ENCODE peak calls at places on chromosome 18, in five cellular contexts. One of them, this sample, is unnamed.

GRCh38 chr18:36194719-36195315 is 7.5 kb downstream of the MOCOS start:
- DNase-seq in GM23338: no peak
- DNase-seq in keratinocyte: no peak
- DNase-seq in PC-9: no peak
- DNase-seq in fibroblast of lung: no peak
- DNase-seq in this sample: no peak

GRCh38 chr18:78809845-78810244 is 169.8 kb upstream of the SALL3 start:
- DNase-seq in keratinocyte: no peak
- DNase-seq in GM23338: no peak
- DNase-seq in fibroblast of lung: no peak
- DNase-seq in PC-9: no peak
- DNase-seq in this sample: no peak

GRCh38 chr18:23336072-23336471 is 117.0 kb upstream of the RIOK3 start:
- DNase-seq in fibroblast of lung: no peak
- DNase-seq in GM23338: no peak
- DNase-seq in PC-9: no peak
- DNase-seq in keratinocyte: no peak
- DNase-seq in this sample: no peak

GRCh38 chr18:50429207-50429948 is 54.5 kb downstream of the SKA1 start:
- DNase-seq in GM23338: peak; percentile 76
- DNase-seq in PC-9: no peak
- DNase-seq in keratinocyte: no peak
- DNase-seq in fibroblast of lung: no peak
- DNase-seq in this sample: peak; percentile 52

GRCh38 chr18:3824101-3824500 is 374.1 kb downstream of the TGIF1 start:
- DNase-seq in GM23338: no peak
- DNase-seq in PC-9: no peak
- DNase-seq in fibroblast of lung: no peak
- DNase-seq in keratinocyte: no peak
- DNase-seq in this sample: no peak

GRCh38 chr18:8705280-8705940 is at the start of gene MTCL1:
- DNase-seq in keratinocyte: no peak
- DNase-seq in PC-9: peak; percentile 38
- DNase-seq in GM23338: peak; percentile 55
- DNase-seq in fibroblast of lung: peak; percentile 56
- DNase-seq in this sample: peak; percentile 67

GRCh38 chr18:3151379-3152264 is 68.1 kb downstream of the MYOM1 start:
- DNase-seq in GM23338: peak; percentile 82
- DNase-seq in fibroblast of lung: peak; percentile 20
- DNase-seq in keratinocyte: no peak
- DNase-seq in PC-9: no peak
- DNase-seq in this sample: peak; percentile 36

GRCh38 chr18:76592981-76593381 is 97.9 kb upstream of the ZNF516 start:
- DNase-seq in GM23338: peak; percentile 50
- DNase-seq in keratinocyte: no peak
- DNase-seq in fibroblast of lung: no peak
- DNase-seq in PC-9: no peak
- DNase-seq in this sample: no peak

GRCh38 chr18:48879008-48879431 is 71.7 kb downstream of the SMAD7 start:
- DNase-seq in GM23338: peak; percentile 64
- DNase-seq in PC-9: peak; percentile 86
- DNase-seq in fibroblast of lung: no peak
- DNase-seq in keratinocyte: no peak
- DNase-seq in this sample: no peak

GRCh38 chr18:74528478-74528877 is 5.8 kb upstream of the CNDP1 start:
- DNase-seq in GM23338: no peak
- DNase-seq in fibroblast of lung: no peak
- DNase-seq in keratinocyte: no peak
- DNase-seq in PC-9: no peak
- DNase-seq in this sample: peak; percentile 62

GRCh38 chr18:9961031-9961430 is 47.2 kb downstream of the VAPA start:
- DNase-seq in GM23338: no peak
- DNase-seq in fibroblast of lung: peak; percentile 22
- DNase-seq in PC-9: no peak
- DNase-seq in keratinocyte: no peak
- DNase-seq in this sample: no peak

GRCh38 chr18:54392621-54393023 is 34.9 kb downstream of the C18orf54 start:
- DNase-seq in keratinocyte: peak; percentile 33
- DNase-seq in fibroblast of lung: peak; percentile 54
- DNase-seq in GM23338: peak; percentile 86
- DNase-seq in PC-9: peak; percentile 56
- DNase-seq in this sample: peak; percentile 77

GRCh38 chr18:73947180-73947989 is 200.2 kb downstream of the FBXO15 start:
- DNase-seq in PC-9: no peak
- DNase-seq in GM23338: no peak
- DNase-seq in fibroblast of lung: peak; percentile 26
- DNase-seq in keratinocyte: no peak
- DNase-seq in this sample: no peak

GRCh38 chr18:56315363-56315762 is 323.0 kb downstream of the TXNL1 start:
- DNase-seq in PC-9: no peak
- DNase-seq in GM23338: no peak
- DNase-seq in keratinocyte: peak; percentile 15
- DNase-seq in fibroblast of lung: peak; percentile 64
- DNase-seq in this sample: no peak

GRCh38 chr18:32049393-32050161 is 31.0 kb downstream of the RNF125 start:
- DNase-seq in fibroblast of lung: peak; percentile 55
- DNase-seq in GM23338: no peak
- DNase-seq in keratinocyte: no peak
- DNase-seq in PC-9: peak; percentile 37
- DNase-seq in this sample: no peak

GRCh38 chr18:59715445-59715844 is 18.2 kb upstream of the CCBE1 start:
- DNase-seq in keratinocyte: no peak
- DNase-seq in fibroblast of lung: peak; percentile 51
- DNase-seq in PC-9: no peak
- DNase-seq in GM23338: no peak
- DNase-seq in this sample: no peak

GRCh38 chr18:54743596-54743995 is 84.7 kb upstream of the RAB27B start:
- DNase-seq in keratinocyte: no peak
- DNase-seq in fibroblast of lung: no peak
- DNase-seq in PC-9: no peak
- DNase-seq in GM23338: no peak
- DNase-seq in this sample: no peak

GRCh38 chr18:48859311-48860275 is 91.2 kb downstream of the SMAD7 start:
- DNase-seq in PC-9: no peak
- DNase-seq in fibroblast of lung: no peak
- DNase-seq in GM23338: peak; percentile 61
- DNase-seq in keratinocyte: no peak
- DNase-seq in this sample: no peak

GRCh38 chr18:44823286-44823685 is 142.6 kb downstream of the SETBP1 start:
- DNase-seq in GM23338: no peak
- DNase-seq in fibroblast of lung: no peak
- DNase-seq in keratinocyte: no peak
- DNase-seq in PC-9: no peak
- DNase-seq in this sample: no peak

GRCh38 chr18:68714356-68714706 is 577 bp downstream of the TMX3 start:
- DNase-seq in fibroblast of lung: peak; percentile 20
- DNase-seq in PC-9: peak; percentile 38
- DNase-seq in keratinocyte: no peak
- DNase-seq in GM23338: peak; percentile 18
- DNase-seq in this sample: peak; percentile 9

GRCh38 chr18:9796933-9797549 is 88.7 kb upstream of the TXNDC2 start:
- DNase-seq in PC-9: no peak
- DNase-seq in fibroblast of lung: no peak
- DNase-seq in keratinocyte: no peak
- DNase-seq in GM23338: no peak
- DNase-seq in this sample: no peak

GRCh38 chr18:5630766-5631413 is 87.1 kb upstream of the EPB41L3 start:
- DNase-seq in keratinocyte: no peak
- DNase-seq in PC-9: no peak
- DNase-seq in GM23338: no peak
- DNase-seq in fibroblast of lung: no peak
- DNase-seq in this sample: no peak

GRCh38 chr18:6219116-6219717 is 195.5 kb downstream of the L3MBTL4 start:
- DNase-seq in fibroblast of lung: peak; percentile 56
- DNase-seq in GM23338: peak; percentile 88
- DNase-seq in keratinocyte: no peak
- DNase-seq in PC-9: no peak
- DNase-seq in this sample: peak; percentile 30

GRCh38 chr18:10035306-10035991 is 121.6 kb downstream of the VAPA start:
- DNase-seq in fibroblast of lung: peak; percentile 30
- DNase-seq in GM23338: no peak
- DNase-seq in PC-9: peak; percentile 93
- DNase-seq in keratinocyte: peak; percentile 58
- DNase-seq in this sample: no peak

GRCh38 chr18:3671181-3671580 is 221.2 kb downstream of the TGIF1 start:
- DNase-seq in GM23338: no peak
- DNase-seq in keratinocyte: no peak
- DNase-seq in PC-9: no peak
- DNase-seq in fibroblast of lung: no peak
- DNase-seq in this sample: no peak

GRCh38 chr18:21093133-21093532 is 18.5 kb downstream of the ROCK1 start:
- DNase-seq in GM23338: no peak
- DNase-seq in PC-9: no peak
- DNase-seq in keratinocyte: no peak
- DNase-seq in fibroblast of lung: no peak
- DNase-seq in this sample: no peak
- H3K79me2 ChIP-seq in GM23338: peaks cover 100% of the 10 kb centered on the region
- H3K79me2 ChIP-seq in PC-9: peaks cover 61% of the 10 kb centered on the region
- H3K79me2 ChIP-seq in keratinocyte: peaks cover 95% of the 10 kb centered on the region
- H3K79me2 ChIP-seq in fibroblast of lung: peaks cover 95% of the 10 kb centered on the region
- H3K79me2 ChIP-seq in this sample: peaks cover 99% of the 10 kb centered on the region

GRCh38 chr18:63216497-63216896 is 103.1 kb downstream of the BCL2 start:
- DNase-seq in fibroblast of lung: no peak
- DNase-seq in keratinocyte: no peak
- DNase-seq in GM23338: no peak
- DNase-seq in PC-9: no peak
- DNase-seq in this sample: no peak

GRCh38 chr18:63213331-63213900 is 106.2 kb downstream of the BCL2 start:
- DNase-seq in keratinocyte: no peak
- DNase-seq in PC-9: no peak
- DNase-seq in fibroblast of lung: no peak
- DNase-seq in GM23338: no peak
- DNase-seq in this sample: no peak

GRCh38 chr18:63218472-63218871 is 101.1 kb downstream of the BCL2 start:
- DNase-seq in PC-9: no peak
- DNase-seq in fibroblast of lung: no peak
- DNase-seq in GM23338: no peak
- DNase-seq in keratinocyte: no peak
- DNase-seq in this sample: no peak

GRCh38 chr18:63213936-63214671 is 105.5 kb downstream of the BCL2 start:
- DNase-seq in GM23338: no peak
- DNase-seq in keratinocyte: no peak
- DNase-seq in PC-9: no peak
- DNase-seq in fibroblast of lung: no peak
- DNase-seq in this sample: no peak

DNA sequence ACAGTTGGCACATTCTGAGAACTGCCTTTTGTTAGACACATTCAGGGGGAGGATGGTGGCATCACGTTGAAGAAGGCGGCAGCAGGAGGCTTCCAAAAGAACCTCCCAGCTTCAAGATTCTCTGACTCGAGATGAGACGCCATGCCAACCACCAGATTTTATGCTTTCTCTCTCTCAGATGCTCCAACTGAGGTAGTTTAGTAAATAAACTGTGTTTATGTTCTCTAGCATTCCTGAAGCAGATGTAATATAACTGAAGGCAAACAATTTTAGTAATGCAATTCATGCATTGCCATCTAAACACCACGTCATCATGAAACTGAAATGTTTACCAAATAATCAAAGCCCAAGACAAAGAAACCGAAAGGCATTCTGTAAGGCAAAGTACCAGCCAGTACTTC is 102.7 kb downstream of the BCL2 start:
- DNase-seq in PC-9: no peak
- DNase-seq in GM23338: no peak
- DNase-seq in fibroblast of lung: no peak
- DNase-seq in keratinocyte: no peak
- DNase-seq in this sample: peak; percentile 66
- H3K79me2 ChIP-seq in PC-9: no peaks in the 10 kb centered on the region
- H3K79me2 ChIP-seq in GM23338: no peaks in the 10 kb centered on the region
- H3K79me2 ChIP-seq in fibroblast of lung: no peaks in the 10 kb centered on the region
- H3K79me2 ChIP-seq in keratinocyte: no peaks in the 10 kb centered on the region
- H3K79me2 ChIP-seq in this sample: peaks cover 84% of the 10 kb centered on the region

GRCh38 chr18:58241877-58242276 is 197.9 kb downstream of the NEDD4L start:
- DNase-seq in fibroblast of lung: peak; percentile 94
- DNase-seq in PC-9: no peak
- DNase-seq in GM23338: no peak
- DNase-seq in keratinocyte: no peak
- DNase-seq in this sample: no peak
- H3K79me2 ChIP-seq in fibroblast of lung: no peaks in the 10 kb centered on the region
- H3K79me2 ChIP-seq in PC-9: peaks cover 89% of the 10 kb centered on the region
- H3K79me2 ChIP-seq in GM23338: peaks cover 83% of the 10 kb centered on the region
- H3K79me2 ChIP-seq in keratinocyte: peaks cover 87% of the 10 kb centered on the region
- H3K79me2 ChIP-seq in this sample: no peaks in the 10 kb centered on the region

GRCh38 chr18:12640881-12641200 is 17.1 kb downstream of the SPIRE1 start:
- DNase-seq in keratinocyte: no peak
- DNase-seq in fibroblast of lung: no peak
- DNase-seq in GM23338: no peak
- DNase-seq in PC-9: no peak
- DNase-seq in this sample: no peak

GRCh38 chr18:12639990-12640880 is 17.7 kb downstream of the SPIRE1 start:
- DNase-seq in fibroblast of lung: peak; percentile 83
- DNase-seq in GM23338: no peak
- DNase-seq in PC-9: no peak
- DNase-seq in keratinocyte: no peak
- DNase-seq in this sample: no peak

GRCh38 chr18:12637901-12638633 is 19.8 kb downstream of the SPIRE1 start:
- DNase-seq in fibroblast of lung: peak; percentile 82
- DNase-seq in PC-9: peak; percentile 40
- DNase-seq in keratinocyte: no peak
- DNase-seq in GM23338: no peak
- DNase-seq in this sample: no peak

GRCh38 chr18:12637393-12637792 is 20.5 kb downstream of the SPIRE1 start:
- DNase-seq in GM23338: no peak
- DNase-seq in PC-9: no peak
- DNase-seq in keratinocyte: no peak
- DNase-seq in fibroblast of lung: peak; percentile 10
- DNase-seq in this sample: no peak

DNA sequence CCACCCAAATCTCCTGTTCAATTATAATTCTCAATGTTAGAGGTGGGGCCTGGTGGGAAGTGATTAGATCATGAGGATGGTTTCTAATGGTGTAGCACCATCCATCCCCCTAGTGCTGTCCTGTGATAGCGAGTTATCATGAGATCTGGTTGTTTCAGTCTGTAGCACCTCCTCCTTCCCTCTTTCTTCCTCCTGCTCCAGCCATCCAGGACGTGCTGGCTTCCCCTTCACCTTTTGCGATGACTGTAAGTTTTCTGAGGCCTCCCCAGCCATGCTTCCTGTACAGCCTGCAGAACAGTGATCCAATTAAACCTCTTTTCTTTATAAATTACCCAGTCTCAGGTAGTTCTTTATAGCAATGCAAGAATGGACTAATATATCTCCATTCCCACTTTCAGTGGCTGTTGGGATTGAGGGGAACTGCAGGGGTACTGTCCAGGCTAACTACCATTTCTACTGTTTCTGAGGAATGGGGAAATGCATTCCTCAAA is 19.2 kb downstream of the SPIRE1 start:
- DNase-seq in PC-9: no peak
- DNase-seq in GM23338: no peak
- DNase-seq in keratinocyte: no peak
- DNase-seq in fibroblast of lung: no peak
- DNase-seq in this sample: no peak
- H3K79me2 ChIP-seq in PC-9: no peaks in the 10 kb centered on the region
- H3K79me2 ChIP-seq in GM23338: no peaks in the 10 kb centered on the region
- H3K79me2 ChIP-seq in keratinocyte: peaks cover 33% of the 10 kb centered on the region
- H3K79me2 ChIP-seq in fibroblast of lung: peaks cover 18% of the 10 kb centered on the region
- H3K79me2 ChIP-seq in this sample: no peaks in the 10 kb centered on the region